ENCODE peak calls at places on chromosome 15, in ten cellular contexts. One of them, this sample, is unnamed.
A peak's percentile ranks its signal among the peaks of the same experiment; 100 is the strongest.

GRCh38 chr15:69820819-69821218 is 276.9 kb downstream of the TLE3 start:
- DNase-seq in B cell: no peak
- DNase-seq in IMR-90: peak; percentile 21
- DNase-seq in pancreas: no peak
- DNase-seq in fibroblast of mammary gland: no peak
- DNase-seq in aorta: no peak
- DNase-seq in A172: no peak
- DNase-seq in stimulated activated naive CD8-positive, alpha-beta T cell treated with anti-CD3 and anti-CD28 coated beads, Interleukin-15, amount 100 ng/mL, for 72 hours: no peak
- DNase-seq in Ammon's horn: no peak
- DNase-seq in cardiac muscle cell: no peak
- DNase-seq in this sample: no peak

GRCh38 chr15:38671675-38672141 is 107.1 kb upstream of the RASGRP1 start:
- DNase-seq in A172: no peak
- DNase-seq in IMR-90: peak; percentile 6
- DNase-seq in fibroblast of mammary gland: peak; percentile 58
- DNase-seq in Ammon's horn: peak; percentile 58
- DNase-seq in B cell: peak; percentile 42
- DNase-seq in aorta: no peak
- DNase-seq in cardiac muscle cell: no peak
- DNase-seq in stimulated activated naive CD8-positive, alpha-beta T cell treated with anti-CD3 and anti-CD28 coated beads, Interleukin-15, amount 100 ng/mL, for 72 hours: peak; percentile 73
- DNase-seq in pancreas: no peak
- DNase-seq in this sample: peak; percentile 57

GRCh38 chr15:77510066-77511044 is 89.7 kb downstream of the HMG20A start:
- DNase-seq in Ammon's horn: no peak
- DNase-seq in pancreas: no peak
- DNase-seq in IMR-90: no peak
- DNase-seq in stimulated activated naive CD8-positive, alpha-beta T cell treated with anti-CD3 and anti-CD28 coated beads, Interleukin-15, amount 100 ng/mL, for 72 hours: no peak
- DNase-seq in fibroblast of mammary gland: no peak
- DNase-seq in aorta: no peak
- DNase-seq in A172: no peak
- DNase-seq in B cell: no peak
- DNase-seq in cardiac muscle cell: no peak
- DNase-seq in this sample: no peak

GRCh38 chr15:77759896-77760592 is 127.3 kb upstream of the LINGO1 start:
- DNase-seq in A172: no peak
- DNase-seq in fibroblast of mammary gland: no peak
- DNase-seq in Ammon's horn: no peak
- DNase-seq in IMR-90: no peak
- DNase-seq in B cell: no peak
- DNase-seq in stimulated activated naive CD8-positive, alpha-beta T cell treated with anti-CD3 and anti-CD28 coated beads, Interleukin-15, amount 100 ng/mL, for 72 hours: no peak
- DNase-seq in pancreas: no peak
- DNase-seq in aorta: no peak
- DNase-seq in cardiac muscle cell: no peak
- DNase-seq in this sample: peak; percentile 18

GRCh38 chr15:35626531-35626930 is 80.6 kb upstream of the DPH6 start:
- DNase-seq in B cell: no peak
- DNase-seq in pancreas: no peak
- DNase-seq in aorta: no peak
- DNase-seq in fibroblast of mammary gland: peak; percentile 36
- DNase-seq in stimulated activated naive CD8-positive, alpha-beta T cell treated with anti-CD3 and anti-CD28 coated beads, Interleukin-15, amount 100 ng/mL, for 72 hours: no peak
- DNase-seq in Ammon's horn: no peak
- DNase-seq in IMR-90: peak; percentile 32
- DNase-seq in cardiac muscle cell: no peak
- DNase-seq in A172: no peak
- DNase-seq in this sample: no peak

GRCh38 chr15:95291878-95292472 is 1038.5 kb upstream of the NR2F2 start:
- DNase-seq in stimulated activated naive CD8-positive, alpha-beta T cell treated with anti-CD3 and anti-CD28 coated beads, Interleukin-15, amount 100 ng/mL, for 72 hours: no peak
- DNase-seq in B cell: no peak
- DNase-seq in A172: peak; percentile 32
- DNase-seq in Ammon's horn: peak; percentile 35
- DNase-seq in fibroblast of mammary gland: peak; percentile 59
- DNase-seq in IMR-90: peak; percentile 56
- DNase-seq in pancreas: no peak
- DNase-seq in aorta: no peak
- DNase-seq in cardiac muscle cell: peak; percentile 39
- DNase-seq in this sample: peak; percentile 57

GRCh38 chr15:82680200-82681102 is 29.2 kb downstream of the AP3B2 start:
- DNase-seq in Ammon's horn: no peak
- DNase-seq in IMR-90: no peak
- DNase-seq in cardiac muscle cell: peak; percentile 86
- DNase-seq in B cell: peak; percentile 92
- DNase-seq in aorta: no peak
- DNase-seq in fibroblast of mammary gland: no peak
- DNase-seq in stimulated activated naive CD8-positive, alpha-beta T cell treated with anti-CD3 and anti-CD28 coated beads, Interleukin-15, amount 100 ng/mL, for 72 hours: peak; percentile 84
- DNase-seq in pancreas: peak; percentile 87
- DNase-seq in A172: no peak
- DNase-seq in this sample: no peak

GRCh38 chr15:41972341-41973237 is at the start of gene EHD4:
- DNase-seq in IMR-90: peak; percentile 99
- DNase-seq in cardiac muscle cell: peak; percentile 100
- DNase-seq in Ammon's horn: peak; percentile 99
- DNase-seq in pancreas: peak; percentile 99
- DNase-seq in aorta: peak; percentile 100
- DNase-seq in B cell: peak; percentile 93
- DNase-seq in A172: peak; percentile 98
- DNase-seq in fibroblast of mammary gland: peak; percentile 98
- DNase-seq in stimulated activated naive CD8-positive, alpha-beta T cell treated with anti-CD3 and anti-CD28 coated beads, Interleukin-15, amount 100 ng/mL, for 72 hours: peak; percentile 96
- DNase-seq in this sample: peak; percentile 99

GRCh38 chr15:73357999-73358665 is 10.6 kb downstream of the HCN4 start:
- DNase-seq in IMR-90: no peak
- DNase-seq in stimulated activated naive CD8-positive, alpha-beta T cell treated with anti-CD3 and anti-CD28 coated beads, Interleukin-15, amount 100 ng/mL, for 72 hours: no peak
- DNase-seq in A172: no peak
- DNase-seq in aorta: no peak
- DNase-seq in Ammon's horn: no peak
- DNase-seq in cardiac muscle cell: no peak
- DNase-seq in pancreas: peak; percentile 37
- DNase-seq in fibroblast of mammary gland: no peak
- DNase-seq in B cell: no peak
- DNase-seq in this sample: no peak

GRCh38 chr15:99729920-99730319 is 3.3 kb downstream of the LYSMD4 start:
- DNase-seq in aorta: no peak
- DNase-seq in Ammon's horn: peak; percentile 74
- DNase-seq in A172: peak; percentile 22
- DNase-seq in cardiac muscle cell: peak; percentile 56
- DNase-seq in pancreas: no peak
- DNase-seq in IMR-90: peak; percentile 61
- DNase-seq in B cell: no peak
- DNase-seq in stimulated activated naive CD8-positive, alpha-beta T cell treated with anti-CD3 and anti-CD28 coated beads, Interleukin-15, amount 100 ng/mL, for 72 hours: peak; percentile 14
- DNase-seq in fibroblast of mammary gland: peak; percentile 42
- DNase-seq in this sample: peak; percentile 69

GRCh38 chr15:79769081-79769481 is 127.7 kb downstream of the MTHFS start:
- DNase-seq in Ammon's horn: no peak
- DNase-seq in fibroblast of mammary gland: peak; percentile 41
- DNase-seq in pancreas: no peak
- DNase-seq in A172: peak; percentile 3
- DNase-seq in stimulated activated naive CD8-positive, alpha-beta T cell treated with anti-CD3 and anti-CD28 coated beads, Interleukin-15, amount 100 ng/mL, for 72 hours: no peak
- DNase-seq in B cell: no peak
- DNase-seq in aorta: no peak
- DNase-seq in cardiac muscle cell: peak; percentile 8
- DNase-seq in IMR-90: no peak
- DNase-seq in this sample: peak; percentile 77

GRCh38 chr15:65870889-65871533 is 1.7 kb downstream of the RAB11A start:
- DNase-seq in fibroblast of mammary gland: peak; percentile 72
- DNase-seq in B cell: no peak
- DNase-seq in Ammon's horn: peak; percentile 32
- DNase-seq in A172: peak; percentile 46
- DNase-seq in pancreas: no peak
- DNase-seq in cardiac muscle cell: no peak
- DNase-seq in IMR-90: peak; percentile 77
- DNase-seq in aorta: no peak
- DNase-seq in stimulated activated naive CD8-positive, alpha-beta T cell treated with anti-CD3 and anti-CD28 coated beads, Interleukin-15, amount 100 ng/mL, for 72 hours: no peak
- DNase-seq in this sample: peak; percentile 74

GRCh38 chr15:26081758-26082068 is 218.6 kb upstream of the ATP10A start:
- DNase-seq in cardiac muscle cell: no peak
- DNase-seq in pancreas: peak; percentile 2
- DNase-seq in B cell: no peak
- DNase-seq in aorta: no peak
- DNase-seq in fibroblast of mammary gland: no peak
- DNase-seq in IMR-90: no peak
- DNase-seq in Ammon's horn: no peak
- DNase-seq in A172: no peak
- DNase-seq in stimulated activated naive CD8-positive, alpha-beta T cell treated with anti-CD3 and anti-CD28 coated beads, Interleukin-15, amount 100 ng/mL, for 72 hours: no peak
- DNase-seq in this sample: no peak

GRCh38 chr15:84725001-84725491 is 9.1 kb upstream of the SEC11A start:
- DNase-seq in fibroblast of mammary gland: no peak
- DNase-seq in B cell: peak; percentile 49
- DNase-seq in aorta: no peak
- DNase-seq in stimulated activated naive CD8-positive, alpha-beta T cell treated with anti-CD3 and anti-CD28 coated beads, Interleukin-15, amount 100 ng/mL, for 72 hours: no peak
- DNase-seq in pancreas: no peak
- DNase-seq in Ammon's horn: peak; percentile 53
- DNase-seq in A172: peak; percentile 68
- DNase-seq in IMR-90: peak; percentile 15
- DNase-seq in cardiac muscle cell: no peak
- DNase-seq in this sample: peak; percentile 48

GRCh38 chr15:85649372-85649771 is 145.4 kb downstream of the KLHL25 start:
- DNase-seq in Ammon's horn: no peak
- DNase-seq in A172: peak; percentile 40
- DNase-seq in B cell: no peak
- DNase-seq in pancreas: no peak
- DNase-seq in aorta: peak; percentile 44
- DNase-seq in stimulated activated naive CD8-positive, alpha-beta T cell treated with anti-CD3 and anti-CD28 coated beads, Interleukin-15, amount 100 ng/mL, for 72 hours: peak; percentile 29
- DNase-seq in IMR-90: peak; percentile 90
- DNase-seq in fibroblast of mammary gland: peak; percentile 93
- DNase-seq in cardiac muscle cell: peak; percentile 13
- DNase-seq in this sample: peak; percentile 93

GRCh38 chr15:78149805-78150751 is 916 bp downstream of the IDH3A start:
- DNase-seq in fibroblast of mammary gland: no peak
- DNase-seq in stimulated activated naive CD8-positive, alpha-beta T cell treated with anti-CD3 and anti-CD28 coated beads, Interleukin-15, amount 100 ng/mL, for 72 hours: no peak
- DNase-seq in A172: peak; percentile 19
- DNase-seq in cardiac muscle cell: no peak
- DNase-seq in B cell: no peak
- DNase-seq in Ammon's horn: peak; percentile 23
- DNase-seq in aorta: no peak
- DNase-seq in IMR-90: no peak
- DNase-seq in pancreas: peak; percentile 49
- DNase-seq in this sample: no peak

GRCh38 chr15:89088605-89089315 is 504 bp downstream of the ABHD2 start:
- DNase-seq in fibroblast of mammary gland: no peak
- DNase-seq in B cell: no peak
- DNase-seq in cardiac muscle cell: peak; percentile 32
- DNase-seq in Ammon's horn: no peak
- DNase-seq in aorta: peak; percentile 66
- DNase-seq in IMR-90: peak; percentile 34
- DNase-seq in stimulated activated naive CD8-positive, alpha-beta T cell treated with anti-CD3 and anti-CD28 coated beads, Interleukin-15, amount 100 ng/mL, for 72 hours: no peak
- DNase-seq in A172: no peak
- DNase-seq in pancreas: peak; percentile 76
- DNase-seq in this sample: peak; percentile 46

GRCh38 chr15:98547741-98548166 is 100.6 kb upstream of the IGF1R start:
- DNase-seq in pancreas: peak; percentile 15
- DNase-seq in A172: no peak
- DNase-seq in cardiac muscle cell: peak; percentile 18
- DNase-seq in Ammon's horn: peak; percentile 24
- DNase-seq in fibroblast of mammary gland: peak; percentile 33
- DNase-seq in IMR-90: no peak
- DNase-seq in aorta: no peak
- DNase-seq in B cell: peak; percentile 63
- DNase-seq in stimulated activated naive CD8-positive, alpha-beta T cell treated with anti-CD3 and anti-CD28 coated beads, Interleukin-15, amount 100 ng/mL, for 72 hours: peak; percentile 21
- DNase-seq in this sample: peak; percentile 30

GRCh38 chr15:82712036-82712435 is 2.4 kb upstream of the AP3B2 start:
- DNase-seq in cardiac muscle cell: no peak
- DNase-seq in Ammon's horn: no peak
- DNase-seq in fibroblast of mammary gland: no peak
- DNase-seq in A172: no peak
- DNase-seq in aorta: no peak
- DNase-seq in IMR-90: no peak
- DNase-seq in stimulated activated naive CD8-positive, alpha-beta T cell treated with anti-CD3 and anti-CD28 coated beads, Interleukin-15, amount 100 ng/mL, for 72 hours: no peak
- DNase-seq in pancreas: no peak
- DNase-seq in B cell: no peak
- DNase-seq in this sample: no peak

GRCh38 chr15:48781481-48782081 is 29.3 kb downstream of the CEP152 start:
- DNase-seq in A172: no peak
- DNase-seq in fibroblast of mammary gland: no peak
- DNase-seq in pancreas: no peak
- DNase-seq in cardiac muscle cell: no peak
- DNase-seq in stimulated activated naive CD8-positive, alpha-beta T cell treated with anti-CD3 and anti-CD28 coated beads, Interleukin-15, amount 100 ng/mL, for 72 hours: no peak
- DNase-seq in Ammon's horn: no peak
- DNase-seq in B cell: no peak
- DNase-seq in IMR-90: no peak
- DNase-seq in aorta: no peak
- DNase-seq in this sample: no peak

GRCh38 chr15:78937132-78937739 is 7.6 kb downstream of the CTSH start:
- DNase-seq in aorta: peak; percentile 54
- DNase-seq in pancreas: no peak
- DNase-seq in IMR-90: no peak
- DNase-seq in fibroblast of mammary gland: peak; percentile 44
- DNase-seq in Ammon's horn: no peak
- DNase-seq in A172: no peak
- DNase-seq in cardiac muscle cell: no peak
- DNase-seq in stimulated activated naive CD8-positive, alpha-beta T cell treated with anti-CD3 and anti-CD28 coated beads, Interleukin-15, amount 100 ng/mL, for 72 hours: peak; percentile 30
- DNase-seq in B cell: no peak
- DNase-seq in this sample: no peak

GRCh38 chr15:71282086-71282485 is 166.8 kb downstream of the THSD4 start:
- DNase-seq in aorta: no peak
- DNase-seq in stimulated activated naive CD8-positive, alpha-beta T cell treated with anti-CD3 and anti-CD28 coated beads, Interleukin-15, amount 100 ng/mL, for 72 hours: no peak
- DNase-seq in cardiac muscle cell: no peak
- DNase-seq in fibroblast of mammary gland: peak; percentile 75
- DNase-seq in B cell: no peak
- DNase-seq in pancreas: no peak
- DNase-seq in IMR-90: peak; percentile 70
- DNase-seq in Ammon's horn: no peak
- DNase-seq in A172: peak; percentile 67
- DNase-seq in this sample: peak; percentile 65

GRCh38 chr15:81281925-81282895 is 41.7 kb downstream of the STARD5 start:
- DNase-seq in Ammon's horn: no peak
- DNase-seq in pancreas: no peak
- DNase-seq in cardiac muscle cell: no peak
- DNase-seq in stimulated activated naive CD8-positive, alpha-beta T cell treated with anti-CD3 and anti-CD28 coated beads, Interleukin-15, amount 100 ng/mL, for 72 hours: no peak
- DNase-seq in B cell: no peak
- DNase-seq in A172: no peak
- DNase-seq in aorta: no peak
- DNase-seq in IMR-90: no peak
- DNase-seq in fibroblast of mammary gland: no peak
- DNase-seq in this sample: no peak

GRCh38 chr15:101675796-101676582 is 23.8 kb upstream of the TM2D3 start:
- DNase-seq in stimulated activated naive CD8-positive, alpha-beta T cell treated with anti-CD3 and anti-CD28 coated beads, Interleukin-15, amount 100 ng/mL, for 72 hours: no peak
- DNase-seq in fibroblast of mammary gland: peak; percentile 87
- DNase-seq in A172: peak; percentile 78
- DNase-seq in Ammon's horn: peak; percentile 61
- DNase-seq in IMR-90: peak; percentile 89
- DNase-seq in pancreas: no peak
- DNase-seq in cardiac muscle cell: no peak
- DNase-seq in B cell: no peak
- DNase-seq in aorta: no peak
- DNase-seq in this sample: peak; percentile 94

GRCh38 chr15:101320501-101321052 is 25.5 kb upstream of the SNRPA1 start:
- DNase-seq in IMR-90: peak; percentile 51
- DNase-seq in A172: no peak
- DNase-seq in stimulated activated naive CD8-positive, alpha-beta T cell treated with anti-CD3 and anti-CD28 coated beads, Interleukin-15, amount 100 ng/mL, for 72 hours: peak; percentile 74
- DNase-seq in Ammon's horn: peak; percentile 60
- DNase-seq in fibroblast of mammary gland: peak; percentile 15
- DNase-seq in pancreas: no peak
- DNase-seq in B cell: peak; percentile 47
- DNase-seq in aorta: peak; percentile 84
- DNase-seq in cardiac muscle cell: peak; percentile 30
- DNase-seq in this sample: peak; percentile 76

GRCh38 chr15:96416934-96417759 is 86.6 kb downstream of the NR2F2 start:
- DNase-seq in B cell: no peak
- DNase-seq in fibroblast of mammary gland: peak; percentile 6
- DNase-seq in Ammon's horn: no peak
- DNase-seq in IMR-90: peak; percentile 4
- DNase-seq in A172: no peak
- DNase-seq in pancreas: no peak
- DNase-seq in stimulated activated naive CD8-positive, alpha-beta T cell treated with anti-CD3 and anti-CD28 coated beads, Interleukin-15, amount 100 ng/mL, for 72 hours: no peak
- DNase-seq in cardiac muscle cell: peak; percentile 55
- DNase-seq in aorta: no peak
- DNase-seq in this sample: peak; percentile 40

GRCh38 chr15:46892621-46893160 is 824.6 kb upstream of the SEMA6D start:
- DNase-seq in IMR-90: no peak
- DNase-seq in stimulated activated naive CD8-positive, alpha-beta T cell treated with anti-CD3 and anti-CD28 coated beads, Interleukin-15, amount 100 ng/mL, for 72 hours: no peak
- DNase-seq in B cell: no peak
- DNase-seq in aorta: no peak
- DNase-seq in cardiac muscle cell: no peak
- DNase-seq in pancreas: no peak
- DNase-seq in Ammon's horn: no peak
- DNase-seq in fibroblast of mammary gland: no peak
- DNase-seq in A172: no peak
- DNase-seq in this sample: no peak

GRCh38 chr15:88912500-88912921 is 668 bp downstream of the MFGE8 start:
- DNase-seq in stimulated activated naive CD8-positive, alpha-beta T cell treated with anti-CD3 and anti-CD28 coated beads, Interleukin-15, amount 100 ng/mL, for 72 hours: no peak
- DNase-seq in pancreas: no peak
- DNase-seq in B cell: no peak
- DNase-seq in cardiac muscle cell: peak; percentile 29
- DNase-seq in IMR-90: no peak
- DNase-seq in Ammon's horn: no peak
- DNase-seq in A172: no peak
- DNase-seq in fibroblast of mammary gland: peak; percentile 40
- DNase-seq in aorta: peak; percentile 60
- DNase-seq in this sample: peak; percentile 68

This sample was measured in GM23248.